ENCODE peak calls at places on chromosomes 7 and 10, in six cellular contexts. V, F, D, E, W and I are unnamed samples.

GRCh38 chr10:108465871-108466641 is 1301.5 kb upstream of the SORCS1 start:
- DNase-seq in V (no peak), F (peak; percentile 74), D (no peak), E (no peak), W (peak; percentile 18), I (no peak)

GRCh38 chr7:122622682-122623081 is 76.2 kb downstream of the RNF133 start:
- DNase-seq in V (no peak), F (no peak), D (no peak), E (no peak), W (no peak), I (no peak)

GRCh38 chr10:100668001-100668400 is 77.4 kb upstream of the PAX2 start:
- DNase-seq in V (no peak), F (no peak), D (no peak), E (no peak), W (no peak), I (peak; percentile 56)

GRCh38 chr10:128078136-128078969 is 47.9 kb downstream of the MKI67 start:
- DNase-seq in V (peak; percentile 46), F (peak; percentile 67), D (no peak), E (peak; percentile 76), W (peak; percentile 51), I (no peak)

GRCh38 chr10:133527779-133528271 is 662 bp downstream of the CYP2E1 start:
- DNase-seq in V (no peak), F (peak; percentile 87), D (no peak), E (no peak), W (no peak), I (peak; percentile 39)

GRCh38 chr10:107548301-107548700 is 383.8 kb upstream of the SORCS1 start:
- DNase-seq in V (no peak), F (no peak), D (no peak), E (no peak), W (peak; percentile 25), I (no peak)

GRCh38 chr7:135768064-135768463 is 19.5 kb upstream of the FAM180A start:
- DNase-seq in V (no peak), F (no peak), D (no peak), E (no peak), W (no peak), I (no peak)

GRCh38 chr10:122768033-122768745 is 68.5 kb upstream of the C10orf120 start:
- DNase-seq in V (no peak), F (peak; percentile 48), D (no peak), E (no peak), W (no peak), I (no peak)

GRCh38 chr7:55026086-55026790 is 7.4 kb downstream of the EGFR start:
- DNase-seq in V (no peak), F (no peak), D (no peak), E (no peak), W (peak; percentile 74), I (no peak)

GRCh38 chr10:9762966-9763656 is 1254.6 kb upstream of the CELF2 start:
- DNase-seq in V (no peak), F (no peak), D (no peak), E (no peak), W (peak; percentile 77), I (peak; percentile 93)

GRCh38 chr7:152859781-152860191 is 100.2 kb downstream of the ACTR3B start:
- DNase-seq in V (peak; percentile 49), F (no peak), D (no peak), E (peak; percentile 71), W (peak; percentile 6), I (no peak)

GRCh38 chr10:10786334-10787090 is 231.2 kb upstream of the CELF2 start:
- DNase-seq in V (no peak), F (no peak), D (no peak), E (no peak), W (peak; percentile 58), I (no peak)

GRCh38 chr7:1461640-1462375 is 2.5 kb upstream of the MICALL2 start:
- DNase-seq in V (no peak), F (no peak), D (no peak), E (peak; percentile 68), W (no peak), I (no peak)

GRCh38 chr7:26580666-26581065 is 283.7 kb downstream of the SKAP2 start:
- DNase-seq in V (no peak), F (no peak), D (no peak), E (no peak), W (no peak), I (no peak)

GRCh38 chr10:3467052-3467906 is 294.7 kb upstream of the PITRM1 start:
- DNase-seq in V (peak; percentile 98), F (no peak), D (no peak), E (peak; percentile 57), W (peak; percentile 98), I (peak; percentile 85)

GRCh38 chr10:92830478-92831389 is 17.6 kb upstream of the EXOC6 start:
- DNase-seq in V (no peak), F (no peak), D (no peak), E (no peak), W (no peak), I (no peak)

GRCh38 chr7:120842131-120842621 is 15.8 kb downstream of the TSPAN12 start:
- DNase-seq in V (no peak), F (no peak), D (no peak), E (no peak), W (no peak), I (no peak)

GRCh38 chr10:76306859-76307258 is 875.4 kb downstream of the LRMDA start:
- DNase-seq in V (no peak), F (no peak), D (no peak), E (no peak), W (peak; percentile 75), I (no peak)

GRCh38 chr10:122346326-122346950 is 28.1 kb upstream of the PLEKHA1 start:
- DNase-seq in V (no peak), F (no peak), D (no peak), E (no peak), W (no peak), I (no peak)

GRCh38 chr10:27192284-27192683 is 37.1 kb downstream of the MASTL start:
- DNase-seq in V (peak; percentile 80), F (no peak), D (no peak), E (no peak), W (peak; percentile 93), I (peak; percentile 93)

GRCh38 chr10:112512294-112512693 is 65.3 kb downstream of the VTI1A start:
- DNase-seq in V (no peak), F (no peak), D (no peak), E (no peak), W (no peak), I (no peak)

GRCh38 chr7:949021-949934 is 5.2 kb downstream of the ADAP1 start:
- DNase-seq in V (no peak), F (peak; percentile 67), D (no peak), E (no peak), W (no peak), I (peak; percentile 85)

GRCh38 chr10:95532536-95532935 is 28.6 kb downstream of the SORBS1 start:
- DNase-seq in V (no peak), F (no peak), D (no peak), E (no peak), W (no peak), I (no peak)

GRCh38 chr10:101189461-101190401 is 39.5 kb downstream of the LBX1 start:
- DNase-seq in V (no peak), F (no peak), D (no peak), E (no peak), W (no peak), I (no peak)

GRCh38 chr10:101394522-101395133 is 40.7 kb downstream of the BTRC start:
- DNase-seq in V (no peak), F (no peak), D (no peak), E (no peak), W (no peak), I (no peak)

GRCh38 chr7:115585015-115585655 is 445.4 kb downstream of the TFEC start:
- DNase-seq in V (peak; percentile 15), F (no peak), D (no peak), E (no peak), W (no peak), I (no peak)

GRCh38 chr7:21886396-21886795 is 59.3 kb downstream of the CDCA7L start:
- DNase-seq in V (no peak), F (no peak), D (no peak), E (no peak), W (no peak), I (no peak)

GRCh38 chr7:17626215-17626614 is 314.1 kb downstream of the SNX13 start:
- DNase-seq in V (no peak), F (no peak), D (no peak), E (no peak), W (peak; percentile 49), I (no peak)

GRCh38 chr10:43665054-43665453 is 16.4 kb upstream of the ZNF32 start:
- DNase-seq in V (no peak), F (no peak), D (no peak), E (no peak), W (peak; percentile 24), I (no peak)

GRCh38 chr10:78973901-78974408 is 94.8 kb upstream of the ZMIZ1 start:
- DNase-seq in V (peak; percentile 82), F (peak; percentile 86), D (no peak), E (peak; percentile 64), W (peak; percentile 67), I (peak; percentile 80)

GRCh38 chr7:140209866-140210609 is 33.3 kb upstream of the KDM7A start:
- DNase-seq in V (no peak), F (no peak), D (no peak), E (no peak), W (no peak), I (no peak)

GRCh38 chr7:134016223-134016941 is 110.8 kb upstream of the LRGUK start:
- DNase-seq in V (peak; percentile 65), F (no peak), D (no peak), E (peak; percentile 45), W (peak; percentile 46), I (no peak)

GRCh38 chr7:96089511-96089910 is 232.4 kb downstream of the SLC25A13 start:
- DNase-seq in V (no peak), F (no peak), D (no peak), E (no peak), W (no peak), I (no peak)

GRCh38 chr7:128985660-128986059 is 47.9 kb downstream of the IRF5 start:
- DNase-seq in V (no peak), F (no peak), D (no peak), E (no peak), W (no peak), I (no peak)

GRCh38 chr7:100914208-100914878 is 18.7 kb upstream of the ACHE start:
- DNase-seq in V (no peak), F (no peak), D (no peak), E (no peak), W (no peak), I (no peak)

GRCh38 chr7:126689037-126689436 is 563.7 kb downstream of the GRM8 start:
- DNase-seq in V (no peak), F (no peak), D (no peak), E (no peak), W (peak; percentile 50), I (no peak)